ENCODE peak calls at places on chromosomes 1 and 21, in six cellular contexts. One of them, this sample, is unnamed.

GRCh38 chr1:46065405-46065804 is 67.0 kb downstream of the PIK3R3 start:
- DNase-seq in right cardiac atrium: no peak
- DNase-seq in midbrain: no peak
- DNase-seq in ascending aorta: no peak
- DNase-seq in LoVo: peak
- DNase-seq in occipital lobe: no peak
- DNase-seq in this sample: no peak

GRCh38 chr1:3295846-3296245 is 158.6 kb upstream of the ARHGEF16 start:
- DNase-seq in right cardiac atrium: no peak
- DNase-seq in midbrain: no peak
- DNase-seq in ascending aorta: no peak
- DNase-seq in LoVo: no peak
- DNase-seq in occipital lobe: no peak
- DNase-seq in this sample: no peak

GRCh38 chr1:163673076-163673475 is 351.3 kb downstream of the NUF2 start:
- DNase-seq in right cardiac atrium: no peak
- DNase-seq in midbrain: no peak
- DNase-seq in ascending aorta: no peak
- DNase-seq in LoVo: no peak
- DNase-seq in occipital lobe: no peak
- DNase-seq in this sample: no peak

GRCh38 chr1:227562037-227562436 is 1.3 kb upstream of the ZNF678 start:
- DNase-seq in right cardiac atrium: peak
- DNase-seq in midbrain: no peak
- DNase-seq in ascending aorta: no peak
- DNase-seq in LoVo: no peak
- DNase-seq in occipital lobe: no peak
- DNase-seq in this sample: no peak

GRCh38 chr1:212625781-212626450 is 17.4 kb downstream of the ATF3 start:
- DNase-seq in right cardiac atrium: no peak
- DNase-seq in midbrain: no peak
- DNase-seq in ascending aorta: no peak
- DNase-seq in LoVo: no peak
- DNase-seq in occipital lobe: no peak
- DNase-seq in this sample: no peak

GRCh38 chr1:24383381-24383940 is 30.1 kb downstream of the STPG1 start:
- DNase-seq in right cardiac atrium: no peak
- DNase-seq in midbrain: no peak
- DNase-seq in ascending aorta: no peak
- DNase-seq in LoVo: no peak
- DNase-seq in occipital lobe: no peak
- DNase-seq in this sample: no peak

GRCh38 chr21:21664871-21665270 is 666.7 kb downstream of the NCAM2 start:
- DNase-seq in right cardiac atrium: no peak
- DNase-seq in midbrain: no peak
- DNase-seq in ascending aorta: no peak
- DNase-seq in LoVo: no peak
- DNase-seq in occipital lobe: no peak
- DNase-seq in this sample: no peak

GRCh38 chr1:197955486-197956394 is 38.6 kb downstream of the LHX9 start:
- DNase-seq in right cardiac atrium: no peak
- DNase-seq in midbrain: no peak
- DNase-seq in ascending aorta: no peak
- DNase-seq in LoVo: no peak
- DNase-seq in occipital lobe: no peak
- DNase-seq in this sample: peak

GRCh38 chr1:84691139-84691783 is 1.0 kb upstream of the SSX2IP start:
- DNase-seq in right cardiac atrium: no peak
- DNase-seq in midbrain: no peak
- DNase-seq in ascending aorta: no peak
- DNase-seq in LoVo: no peak
- DNase-seq in occipital lobe: no peak
- DNase-seq in this sample: no peak

GRCh38 chr1:48869116-48869893 is 92.6 kb upstream of the BEND5 start:
- DNase-seq in right cardiac atrium: no peak
- DNase-seq in midbrain: no peak
- DNase-seq in ascending aorta: no peak
- DNase-seq in LoVo: no peak
- DNase-seq in occipital lobe: no peak
- DNase-seq in this sample: no peak

GRCh38 chr1:215146252-215146975 is 63.9 kb downstream of the KCNK2 start:
- DNase-seq in right cardiac atrium: no peak
- DNase-seq in midbrain: peak
- DNase-seq in ascending aorta: no peak
- DNase-seq in LoVo: peak
- DNase-seq in occipital lobe: no peak
- DNase-seq in this sample: no peak

GRCh38 chr1:47351305-47351704 is 17.7 kb downstream of the CMPK1 start:
- DNase-seq in right cardiac atrium: no peak
- DNase-seq in midbrain: no peak
- DNase-seq in ascending aorta: no peak
- DNase-seq in LoVo: no peak
- DNase-seq in occipital lobe: no peak
- DNase-seq in this sample: no peak

GRCh38 chr1:67001682-67002425 is 52.1 kb downstream of the SLC35D1 start:
- DNase-seq in right cardiac atrium: no peak
- DNase-seq in midbrain: no peak
- DNase-seq in ascending aorta: no peak
- DNase-seq in LoVo: no peak
- DNase-seq in occipital lobe: no peak
- DNase-seq in this sample: no peak

GRCh38 chr1:168112673-168113305 is 23.9 kb downstream of the GPR161 start:
- DNase-seq in right cardiac atrium: peak
- DNase-seq in midbrain: no peak
- DNase-seq in ascending aorta: no peak
- DNase-seq in LoVo: peak
- DNase-seq in occipital lobe: no peak
- DNase-seq in this sample: no peak

GRCh38 chr1:20400341-20401177 is 85.5 kb downstream of the CAMK2N1 start:
- DNase-seq in right cardiac atrium: no peak
- DNase-seq in midbrain: no peak
- DNase-seq in ascending aorta: no peak
- DNase-seq in LoVo: no peak
- DNase-seq in occipital lobe: peak
- DNase-seq in this sample: no peak

GRCh38 chr1:41629571-41629970 is 145.1 kb upstream of the EDN2 start:
- DNase-seq in right cardiac atrium: no peak
- DNase-seq in midbrain: no peak
- DNase-seq in ascending aorta: no peak
- DNase-seq in LoVo: no peak
- DNase-seq in occipital lobe: no peak
- DNase-seq in this sample: no peak

GRCh38 chr1:19339199-19339861 is 27.2 kb downstream of the SLC66A1 start:
- DNase-seq in right cardiac atrium: peak
- DNase-seq in midbrain: no peak
- DNase-seq in ascending aorta: no peak
- DNase-seq in LoVo: no peak
- DNase-seq in occipital lobe: no peak
- DNase-seq in this sample: no peak

GRCh38 chr21:33231526-33231925 is 1.8 kb downstream of the IFNAR2 start:
- DNase-seq in right cardiac atrium: no peak
- DNase-seq in midbrain: no peak
- DNase-seq in ascending aorta: no peak
- DNase-seq in LoVo: no peak
- DNase-seq in occipital lobe: no peak
- DNase-seq in this sample: no peak

GRCh38 chr1:179337343-179337742 is 28.4 kb upstream of the AXDND1 start:
- DNase-seq in right cardiac atrium: no peak
- DNase-seq in midbrain: no peak
- DNase-seq in ascending aorta: no peak
- DNase-seq in LoVo: no peak
- DNase-seq in occipital lobe: no peak
- DNase-seq in this sample: no peak

GRCh38 chr1:233972951-233973635 is 68.6 kb downstream of the SLC35F3 start:
- DNase-seq in right cardiac atrium: no peak
- DNase-seq in midbrain: no peak
- DNase-seq in ascending aorta: no peak
- DNase-seq in LoVo: peak
- DNase-seq in occipital lobe: no peak
- DNase-seq in this sample: no peak

GRCh38 chr1:30895942-30896660 is 12.5 kb downstream of the SDC3 start:
- DNase-seq in right cardiac atrium: no peak
- DNase-seq in midbrain: no peak
- DNase-seq in ascending aorta: no peak
- DNase-seq in LoVo: no peak
- DNase-seq in occipital lobe: no peak
- DNase-seq in this sample: no peak

GRCh38 chr1:196078691-196079090 is 529.5 kb downstream of the KCNT2 start:
- DNase-seq in right cardiac atrium: no peak
- DNase-seq in midbrain: no peak
- DNase-seq in ascending aorta: no peak
- DNase-seq in LoVo: peak
- DNase-seq in occipital lobe: no peak
- DNase-seq in this sample: no peak

GRCh38 chr1:174652496-174653280 is 204.9 kb downstream of the GPR52 start:
- DNase-seq in right cardiac atrium: peak
- DNase-seq in midbrain: no peak
- DNase-seq in ascending aorta: no peak
- DNase-seq in LoVo: no peak
- DNase-seq in occipital lobe: no peak
- DNase-seq in this sample: no peak

GRCh38 chr1:71839876-71840275 is 442.5 kb downstream of the NEGR1 start:
- DNase-seq in right cardiac atrium: no peak
- DNase-seq in midbrain: no peak
- DNase-seq in ascending aorta: no peak
- DNase-seq in LoVo: no peak
- DNase-seq in occipital lobe: no peak
- DNase-seq in this sample: no peak

GRCh38 chr1:203281033-203281432 is 24.3 kb upstream of the BTG2 start:
- DNase-seq in right cardiac atrium: no peak
- DNase-seq in midbrain: no peak
- DNase-seq in ascending aorta: no peak
- DNase-seq in LoVo: peak
- DNase-seq in occipital lobe: no peak
- DNase-seq in this sample: no peak

GRCh38 chr1:247332215-247332900 is 691 bp upstream of the ZNF496 start:
- DNase-seq in right cardiac atrium: peak
- DNase-seq in midbrain: no peak
- DNase-seq in ascending aorta: no peak
- DNase-seq in LoVo: no peak
- DNase-seq in occipital lobe: peak
- DNase-seq in this sample: peak

GRCh38 chr1:221912230-221912629 is 170.3 kb upstream of the DUSP10 start:
- DNase-seq in right cardiac atrium: no peak
- DNase-seq in midbrain: no peak
- DNase-seq in ascending aorta: no peak
- DNase-seq in LoVo: no peak
- DNase-seq in occipital lobe: no peak
- DNase-seq in this sample: no peak

GRCh38 chr1:227396539-227397355 is 78.5 kb upstream of the CDC42BPA start:
- DNase-seq in right cardiac atrium: no peak
- DNase-seq in midbrain: no peak
- DNase-seq in ascending aorta: no peak
- DNase-seq in LoVo: peak
- DNase-seq in occipital lobe: no peak
- DNase-seq in this sample: no peak

GRCh38 chr1:166975361-166976129 is at the start of gene ILDR2:
- DNase-seq in right cardiac atrium: peak
- DNase-seq in midbrain: peak
- DNase-seq in ascending aorta: no peak
- DNase-seq in LoVo: peak
- DNase-seq in occipital lobe: peak
- DNase-seq in this sample: peak